ENCODE peak calls at places on chromosome X, in four cellular contexts. G is suprapubic skin, I is ovary, F is stomach. K is an unnamed sample.

GRCh38 chrX:123713841-123714240 is 19.0 kb downstream of the THOC2 start:
- DNase-seq in I (no peak), F (no peak), G (no peak), K (no peak)

GRCh38 chrX:119726900-119727555 is 31.4 kb upstream of the SOWAHD start:
- DNase-seq in G (no peak), I (no peak), F (no peak), K (no peak)

GRCh38 chrX:40646489-40647306 is 663 bp downstream of the CXorf38 start:
- DNase-seq in I (peak), F (peak), G (peak), K (peak)

GRCh38 chrX:149499766-149500165 is 5.3 kb downstream of the IDS start:
- DNase-seq in I (no peak), F (no peak), G (no peak), K (no peak)

GRCh38 chrX:134144231-134144630 is 92.8 kb upstream of the CCDC160 start:
- DNase-seq in F (no peak), I (no peak), G (no peak), K (no peak)

GRCh38 chrX:150366951-150367545 is 3.9 kb downstream of the MAMLD1 start:
- DNase-seq in I (no peak), G (no peak), F (no peak), K (no peak)

GRCh38 chrX:16665089-16665488 is 15.1 kb downstream of the S100G start:
- DNase-seq in I (no peak), G (no peak), F (no peak), K (no peak)

GRCh38 chrX:5402461-5402860 is 826.2 kb downstream of the NLGN4X start:
- DNase-seq in F (no peak), I (no peak), G (no peak), K (no peak)

GRCh38 chrX:64580035-64580434 is 184.8 kb upstream of the MTMR8 start:
- DNase-seq in I (no peak), G (no peak), F (no peak), K (no peak)

GRCh38 chrX:989959-990510 is 222.4 kb downstream of the CRLF2 start:
- DNase-seq in G (peak), F (peak), I (peak), K (peak)

GRCh38 chrX:68826113-68826980 is 2.5 kb upstream of the EFNB1 start:
- DNase-seq in F (no peak), G (no peak), I (no peak), K (no peak)

GRCh38 chrX:47634871-47635575 is 5.3 kb upstream of the CFP start:
- DNase-seq in F (no peak), I (no peak), G (no peak), K (no peak)
- TF ChIP-seq POLR2A in F (no peak), I (no peak), G (no peak), K (no peak)

DNA sequence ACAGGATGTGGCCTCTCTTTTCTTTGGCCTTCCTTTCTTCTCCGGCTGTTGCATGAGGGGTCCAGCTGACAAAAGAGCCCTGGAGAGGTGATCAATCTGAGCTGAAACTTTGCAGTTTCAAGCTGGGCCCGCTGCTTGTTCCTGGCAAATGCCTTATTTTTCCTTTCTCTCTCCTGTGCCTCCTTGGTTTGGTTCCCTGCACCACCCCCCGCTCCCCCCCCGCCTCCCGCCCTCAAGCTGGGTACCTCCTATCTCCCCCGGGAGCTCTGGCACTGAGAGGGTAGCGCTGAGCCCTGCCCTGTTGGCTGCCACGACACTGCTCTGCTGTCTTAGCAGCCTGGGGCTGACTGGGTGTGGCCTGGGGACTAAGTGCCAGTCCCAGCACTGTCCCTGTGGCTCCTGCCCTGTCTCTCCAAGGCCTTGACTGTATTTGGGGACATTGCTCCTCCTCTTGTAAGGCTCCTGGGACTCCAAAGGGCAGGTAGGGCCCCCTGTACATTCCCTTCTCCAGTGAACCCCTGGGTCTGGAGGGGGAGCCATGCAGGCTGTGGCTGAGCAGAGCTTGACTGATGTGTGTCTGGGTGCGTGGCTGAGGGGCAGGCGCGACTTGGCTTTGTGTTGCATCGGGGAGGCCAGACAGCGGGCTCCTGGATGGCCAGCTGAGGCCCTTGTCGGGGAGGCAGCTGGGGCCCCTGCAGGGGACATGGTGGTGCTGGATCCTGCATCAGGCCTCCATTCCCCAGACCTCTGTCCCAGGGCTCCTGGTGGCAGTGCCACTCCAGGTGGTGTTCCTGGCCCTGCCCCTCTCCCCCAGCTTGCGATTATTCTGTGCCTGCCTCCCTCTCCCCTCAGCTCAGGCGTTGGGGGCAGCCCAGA is 1.1 kb downstream of the PLXNA3 start:
- DNase-seq in G (no peak), I (no peak), F (peak), K (peak)
- TF ChIP-seq POLR2A in G (no peak), I (no peak), F (no peak), K (no peak)

GRCh38 chrX:73647632-73648322 is 84.8 kb downstream of the CHIC1 start:
- DNase-seq in G (no peak), I (no peak), F (no peak), K (no peak)
- TF ChIP-seq POLR2A in G (no peak), I (no peak), F (no peak), K (no peak)

DNA sequence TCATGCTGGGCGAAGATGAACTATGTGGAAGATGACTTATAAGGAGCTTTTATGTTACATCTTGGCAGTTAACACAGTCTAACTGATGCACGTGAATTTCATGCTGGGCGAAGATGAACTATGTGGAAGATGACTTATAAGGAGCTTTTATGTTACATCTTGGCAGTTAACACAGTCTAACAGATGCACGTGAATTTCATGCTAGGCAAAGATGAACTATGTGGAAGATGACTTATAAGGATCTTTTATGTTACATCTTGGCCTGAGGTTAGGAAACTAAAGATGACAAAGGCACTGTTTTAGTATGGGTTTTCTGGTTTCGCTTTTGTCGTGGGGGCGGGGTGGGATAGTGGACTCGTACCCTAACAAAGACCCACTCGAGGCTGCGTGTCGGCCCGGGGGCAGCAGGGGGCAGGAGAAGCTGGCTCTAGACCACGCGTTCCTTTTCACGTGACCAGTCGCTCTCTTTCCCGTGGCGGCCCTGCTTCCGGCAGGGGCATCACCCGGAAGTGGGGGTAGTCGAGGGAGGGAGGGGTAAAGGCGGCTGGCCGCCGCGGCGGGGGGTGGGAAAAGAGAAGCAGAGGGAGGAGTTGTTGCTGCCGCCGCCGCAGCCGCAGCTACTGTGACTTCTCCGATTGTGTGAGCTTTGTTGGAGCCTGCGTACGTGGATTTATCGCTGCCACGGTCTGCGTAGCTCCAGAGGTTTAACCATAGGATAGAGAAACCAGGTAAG is at the start of gene ATP7A:
- DNase-seq in G (peak), F (peak), I (peak), K (peak)
- TF ChIP-seq POLR2A in G (no peak), F (no peak), I (no peak), K (peak)

GRCh38 chrX:154762529-154763296 is at the start of gene DKC1:
- DNase-seq in G (peak), I (peak), F (peak), K (peak)
- TF ChIP-seq POLR2A in G (no peak), I (no peak), F (no peak), K (no peak)

GRCh38 chrX:153608821-153609220 is 9.9 kb upstream of the CCNQ start:
- DNase-seq in G (no peak), F (no peak), I (no peak), K (no peak)
- TF ChIP-seq POLR2A in G (no peak), F (no peak), I (no peak), K (no peak)

GRCh38 chrX:107675823-107676555 is 47.7 kb downstream of the PRPS1 start:
- DNase-seq in F (no peak), I (no peak), G (no peak), K (no peak)

GRCh38 chrX:107673401-107673800 is 45.1 kb downstream of the PRPS1 start:
- DNase-seq in I (no peak), F (no peak), G (no peak), K (no peak)

GRCh38 chrX:107673933-107674479 is 45.7 kb downstream of the PRPS1 start:
- DNase-seq in F (peak), I (peak), G (peak), K (peak)

GRCh38 chrX:107675365-107675654 is 47.0 kb downstream of the PRPS1 start:
- DNase-seq in I (no peak), F (no peak), G (no peak), K (no peak)

GRCh38 chrX:107674480-107675364 is 46.4 kb downstream of the PRPS1 start:
- DNase-seq in I (peak), G (peak), F (peak), K (peak)
- TF ChIP-seq POLR2A in I (no peak), G (peak), F (no peak), K (peak)

GRCh38 chrX:140767646-140768045 is 58.1 kb downstream of the LINC00632 start:
- DNase-seq in I (no peak), F (no peak), G (no peak), K (no peak)
- TF ChIP-seq POLR2A in I (no peak), F (no peak), G (no peak), K (no peak)